ENCODE peak calls at places on chromosomes 2 and 18, in eight cellular contexts. S, A, F, Y, K, J, U and N are unnamed samples.

GRCh38 chr18:22103664-22104031 is 65.7 kb upstream of the GATA6 start:
- DNase-seq in S (no peak), A (no peak), F (no peak), Y (no peak), K (no peak), J (no peak), U (no peak), N (no peak)

GRCh38 chr2:237791977-237792727 is 6.4 kb upstream of the RBM44 start:
- DNase-seq in S (no peak), A (no peak), F (no peak), Y (peak), K (no peak), J (no peak), U (no peak), N (no peak)

GRCh38 chr18:8423051-8423558 is 186.1 kb upstream of the RAB12 start:
- DNase-seq in S (peak), A (no peak), F (peak), Y (no peak), K (no peak), J (no peak), U (peak), N (no peak)

GRCh38 chr2:64165696-64166095 is 21.5 kb upstream of the PELI1 start:
- DNase-seq in S (peak), A (no peak), F (peak), Y (no peak), K (no peak), J (no peak), U (no peak), N (no peak)

GRCh38 chr2:32377928-32378327 is 21.1 kb downstream of the BIRC6 start:
- DNase-seq in S (no peak), A (no peak), F (no peak), Y (no peak), K (no peak), J (no peak), U (no peak), N (no peak)

GRCh38 chr2:44358498-44358897 is 2.8 kb downstream of the PREPL start:
- DNase-seq in S (peak), A (peak), F (peak), Y (no peak), K (no peak), J (peak), U (peak), N (no peak)

GRCh38 chr2:240622631-240623235 is 2.5 kb upstream of the GPR35 start:
- DNase-seq in S (no peak), A (peak), F (peak), Y (peak), K (no peak), J (peak), U (peak), N (peak)

GRCh38 chr18:70288851-70289328 is at the start of gene SOCS6:
- DNase-seq in S (peak), A (peak), F (peak), Y (peak), K (peak), J (peak), U (peak), N (peak)

GRCh38 chr2:68889500-68889899 is 18.3 kb upstream of the BMP10 start:
- DNase-seq in S (peak), A (no peak), F (peak), Y (peak), K (no peak), J (no peak), U (no peak), N (no peak)

GRCh38 chr2:74091391-74091790 is 56.3 kb downstream of the BOLA3 start:
- DNase-seq in S (no peak), A (no peak), F (no peak), Y (no peak), K (no peak), J (no peak), U (peak), N (no peak)

GRCh38 chr2:238646803-238647202 is 201.1 kb upstream of the TWIST2 start:
- DNase-seq in S (no peak), A (no peak), F (no peak), Y (no peak), K (no peak), J (no peak), U (no peak), N (no peak)

GRCh38 chr2:6773007-6773693 is 92.6 kb downstream of the CMPK2 start:
- DNase-seq in S (peak), A (peak), F (peak), Y (peak), K (peak), J (peak), U (peak), N (peak)

GRCh38 chr2:101766871-101767739 is 69.6 kb downstream of the MAP4K4 start:
- DNase-seq in S (peak), A (no peak), F (peak), Y (peak), K (no peak), J (no peak), U (peak), N (no peak)

GRCh38 chr2:239892480-239893235 is 132.5 kb downstream of the NDUFA10 start:
- DNase-seq in S (no peak), A (no peak), F (no peak), Y (no peak), K (peak), J (no peak), U (no peak), N (no peak)

GRCh38 chr2:224359569-224359968 is 42.3 kb downstream of the FAM124B start:
- DNase-seq in S (no peak), A (no peak), F (no peak), Y (peak), K (no peak), J (no peak), U (no peak), N (peak)

GRCh38 chr2:176158855-176159677 is 2.0 kb downstream of the HOXD3 start:
- DNase-seq in S (no peak), A (peak), F (no peak), Y (peak), K (no peak), J (no peak), U (peak), N (peak)

GRCh38 chr2:15315411-15315810 is 245.7 kb downstream of the NBAS start:
- DNase-seq in S (no peak), A (no peak), F (no peak), Y (no peak), K (no peak), J (no peak), U (peak), N (no peak)

GRCh38 chr2:67516358-67516757 is 119.2 kb downstream of the ETAA1 start:
- DNase-seq in S (no peak), A (peak), F (no peak), Y (no peak), K (no peak), J (no peak), U (no peak), N (no peak)

GRCh38 chr2:135169900-135170753 is 118.0 kb downstream of the RAB3GAP1 start:
- DNase-seq in S (no peak), A (no peak), F (no peak), Y (no peak), K (no peak), J (no peak), U (no peak), N (no peak)

GRCh38 chr2:31831585-31831984 is 179.2 kb downstream of the MEMO1 start:
- DNase-seq in S (peak), A (no peak), F (no peak), Y (no peak), K (no peak), J (no peak), U (peak), N (no peak)

GRCh38 chr2:42753188-42753813 is 10.6 kb downstream of the OXER1 start:
- DNase-seq in S (no peak), A (no peak), F (no peak), Y (no peak), K (no peak), J (no peak), U (peak), N (no peak)

GRCh38 chr18:34807106-34807796 is 97.2 kb downstream of the DTNA start:
- DNase-seq in S (no peak), A (no peak), F (no peak), Y (no peak), K (no peak), J (no peak), U (no peak), N (no peak)

GRCh38 chr2:161010503-161010902 is 149.7 kb upstream of the TANK start:
- DNase-seq in S (no peak), A (no peak), F (no peak), Y (no peak), K (no peak), J (no peak), U (no peak), N (no peak)

GRCh38 chr2:9407363-9407811 is 15.9 kb downstream of the ITGB1BP1 start:
- DNase-seq in S (no peak), A (no peak), F (no peak), Y (no peak), K (no peak), J (no peak), U (no peak), N (peak)

GRCh38 chr2:33275689-33276444 is 200.6 kb upstream of the RASGRP3 start:
- DNase-seq in S (peak), A (no peak), F (peak), Y (peak), K (peak), J (peak), U (peak), N (no peak)

GRCh38 chr2:224357098-224357901 is 44.6 kb downstream of the FAM124B start:
- DNase-seq in S (peak), A (peak), F (peak), Y (peak), K (peak), J (peak), U (no peak), N (peak)

GRCh38 chr2:127770973-127771735 is 39.8 kb downstream of the WDR33 start:
- DNase-seq in S (peak), A (no peak), F (peak), Y (no peak), K (no peak), J (no peak), U (peak), N (no peak)

GRCh38 chr18:3869848-3870247 is 419.9 kb downstream of the TGIF1 start:
- DNase-seq in S (peak), A (no peak), F (peak), Y (peak), K (no peak), J (no peak), U (no peak), N (no peak)

GRCh38 chr2:181458881-181459280 is 1.7 kb downstream of the ITGA4 start:
- DNase-seq in S (no peak), A (no peak), F (no peak), Y (no peak), K (no peak), J (no peak), U (peak), N (no peak)

GRCh38 chr18:55780591-55781071 is 192.6 kb upstream of the TCF4 start:
- DNase-seq in S (peak), A (no peak), F (peak), Y (no peak), K (no peak), J (no peak), U (peak), N (no peak)

GRCh38 chr2:226475650-226476049 is 324.0 kb downstream of the IRS1 start:
- DNase-seq in S (peak), A (no peak), F (peak), Y (peak), K (no peak), J (no peak), U (peak), N (no peak)

GRCh38 chr2:109256921-109257320 is 127.9 kb downstream of the SH3RF3 start:
- DNase-seq in S (peak), A (peak), F (peak), Y (no peak), K (no peak), J (no peak), U (no peak), N (no peak)

GRCh38 chr2:71666094-71666474 is 212.7 kb downstream of the DYSF start:
- DNase-seq in S (no peak), A (no peak), F (no peak), Y (no peak), K (no peak), J (no peak), U (peak), N (no peak)

GRCh38 chr2:48624696-48625095 is 7.0 kb downstream of the GTF2A1L start:
- DNase-seq in S (no peak), A (no peak), F (no peak), Y (no peak), K (no peak), J (no peak), U (no peak), N (no peak)

GRCh38 chr2:10835052-10835970 is 22.7 kb upstream of the PDIA6 start:
- DNase-seq in S (no peak), A (peak), F (no peak), Y (peak), K (peak), J (peak), U (peak), N (peak)

DNA sequence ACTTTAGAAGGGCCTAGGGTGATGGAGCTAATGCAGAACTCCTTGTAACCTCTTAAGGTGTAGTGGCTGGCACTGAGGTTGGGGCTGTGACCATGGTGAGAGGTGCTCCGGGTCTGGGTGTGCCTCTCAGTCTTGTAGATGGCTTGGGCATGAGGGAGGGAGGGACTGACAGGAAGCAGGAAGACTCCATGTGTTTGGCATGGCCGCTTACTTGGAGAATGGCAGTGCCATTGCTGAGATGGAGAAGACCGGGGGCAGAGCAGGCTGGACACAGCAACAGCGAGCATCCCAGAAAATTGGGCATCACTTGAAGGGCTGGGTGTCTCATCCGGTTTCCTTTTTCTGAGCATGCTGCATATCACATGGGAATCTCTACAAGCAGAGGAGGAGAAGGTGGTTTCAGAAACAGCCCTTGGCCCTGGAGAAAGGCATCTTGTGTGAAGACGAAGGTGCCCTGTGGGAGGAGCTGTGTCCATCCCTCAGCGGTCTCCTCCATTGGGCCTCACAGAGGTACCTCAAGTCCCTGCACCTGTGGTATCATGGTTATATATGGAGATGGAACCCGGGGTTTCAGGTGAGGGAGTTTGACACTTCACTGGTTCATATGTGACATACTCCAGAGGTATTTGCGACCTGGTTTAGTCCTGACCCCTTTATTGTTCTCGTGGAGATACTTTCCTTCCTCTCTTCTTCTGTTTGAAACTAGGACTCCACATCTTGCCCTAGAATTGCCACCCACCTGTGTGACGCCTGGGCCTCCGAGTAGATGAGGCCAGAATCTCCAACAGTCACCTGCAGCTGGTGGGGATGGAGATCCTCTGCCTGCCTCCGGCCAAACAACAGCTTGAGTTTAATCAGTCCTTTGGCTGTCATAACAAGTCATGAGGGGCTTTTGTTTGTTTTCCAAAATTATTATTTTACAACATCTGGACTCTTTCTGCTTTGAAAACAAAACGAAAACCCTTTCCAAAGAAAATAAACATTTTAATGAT is 45.6 kb downstream of the INPP4A start:
- DNase-seq in S (no peak), A (no peak), F (no peak), Y (no peak), K (no peak), J (no peak), U (no peak), N (no peak)
- H3K27ac ChIP-seq in S (no peak), A (peak), F (no peak), Y (no peak), K (no peak), J (no peak), U (no peak), N (no peak)

GRCh38 chr2:19866741-19867140 is 35.0 kb downstream of the TTC32 start:
- DNase-seq in S (no peak), A (no peak), F (no peak), Y (no peak), K (no peak), J (no peak), U (no peak), N (no peak)

GRCh38 chr2:19870792-19871191 is 31.0 kb downstream of the TTC32 start:
- DNase-seq in S (no peak), A (no peak), F (no peak), Y (no peak), K (no peak), J (no peak), U (no peak), N (no peak)

GRCh38 chr2:19865151-19865550 is 36.6 kb downstream of the TTC32 start:
- DNase-seq in S (no peak), A (no peak), F (no peak), Y (no peak), K (no peak), J (no peak), U (no peak), N (no peak)

GRCh38 chr2:19868705-19869550 is 32.9 kb downstream of the TTC32 start:
- DNase-seq in S (no peak), A (peak), F (peak), Y (peak), K (peak), J (peak), U (no peak), N (no peak)

DNA sequence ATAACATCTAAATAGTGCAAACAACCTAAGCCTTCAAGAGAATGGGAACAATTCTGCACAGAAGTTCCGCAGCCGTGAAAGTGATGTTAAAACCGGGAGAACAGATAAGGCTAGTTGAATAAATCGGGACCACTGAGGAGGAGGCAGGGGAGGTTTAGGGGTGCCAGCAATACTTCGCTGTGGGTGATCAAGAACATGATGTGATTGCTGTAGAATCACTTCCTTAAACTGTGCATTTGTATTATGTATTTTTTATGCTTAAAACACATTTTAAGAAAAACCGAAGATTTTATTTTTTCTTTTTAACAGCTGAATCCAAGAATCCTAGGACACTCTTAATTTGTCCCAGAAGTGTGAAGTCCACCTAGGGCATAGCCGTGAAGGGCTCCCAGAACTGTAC is 33.6 kb downstream of the TTC32 start:
- DNase-seq in S (no peak), A (no peak), F (no peak), Y (no peak), K (no peak), J (no peak), U (no peak), N (no peak)
- H3K4me3 ChIP-seq in S (peak), A (peak), F (peak), Y (peak), K (peak), J (no peak), U (peak), N (no peak)

GRCh38 chr2:165420231-165420630 is 49.3 kb upstream of the CSRNP3 start:
- DNase-seq in S (no peak), A (no peak), F (no peak), Y (no peak), K (no peak), J (no peak), U (no peak), N (no peak)

GRCh38 chr2:165414187-165414586 is 55.3 kb upstream of the CSRNP3 start:
- DNase-seq in S (no peak), A (no peak), F (no peak), Y (no peak), K (no peak), J (no peak), U (no peak), N (no peak)

DNA sequence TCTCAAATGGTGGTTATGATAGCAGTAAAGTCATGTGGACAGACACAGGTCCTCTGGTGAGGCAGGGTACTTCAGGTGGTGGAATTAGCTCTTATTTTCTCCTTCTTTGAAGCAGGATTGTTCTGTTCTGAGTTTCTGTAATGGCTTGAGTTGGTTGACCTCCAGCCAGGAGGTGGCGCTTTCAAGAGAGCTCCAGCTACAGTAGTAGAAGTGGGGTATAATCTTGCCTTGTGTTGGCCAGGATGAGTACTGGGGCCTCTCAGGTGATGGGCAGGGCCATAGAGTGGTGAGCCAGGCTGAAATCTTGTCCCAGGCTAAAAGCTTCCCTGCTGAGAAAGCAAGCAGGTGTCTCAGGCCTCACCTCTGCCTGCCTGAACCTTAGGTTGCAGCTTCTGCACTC is 52.5 kb upstream of the CSRNP3 start:
- DNase-seq in S (no peak), A (no peak), F (no peak), Y (no peak), K (no peak), J (no peak), U (no peak), N (no peak)
- TF ChIP-seq CTCF in S (no peak), A (no peak), F (no peak), Y (no peak), K (no peak), J (no peak), U (no peak), N (no peak)

DNA sequence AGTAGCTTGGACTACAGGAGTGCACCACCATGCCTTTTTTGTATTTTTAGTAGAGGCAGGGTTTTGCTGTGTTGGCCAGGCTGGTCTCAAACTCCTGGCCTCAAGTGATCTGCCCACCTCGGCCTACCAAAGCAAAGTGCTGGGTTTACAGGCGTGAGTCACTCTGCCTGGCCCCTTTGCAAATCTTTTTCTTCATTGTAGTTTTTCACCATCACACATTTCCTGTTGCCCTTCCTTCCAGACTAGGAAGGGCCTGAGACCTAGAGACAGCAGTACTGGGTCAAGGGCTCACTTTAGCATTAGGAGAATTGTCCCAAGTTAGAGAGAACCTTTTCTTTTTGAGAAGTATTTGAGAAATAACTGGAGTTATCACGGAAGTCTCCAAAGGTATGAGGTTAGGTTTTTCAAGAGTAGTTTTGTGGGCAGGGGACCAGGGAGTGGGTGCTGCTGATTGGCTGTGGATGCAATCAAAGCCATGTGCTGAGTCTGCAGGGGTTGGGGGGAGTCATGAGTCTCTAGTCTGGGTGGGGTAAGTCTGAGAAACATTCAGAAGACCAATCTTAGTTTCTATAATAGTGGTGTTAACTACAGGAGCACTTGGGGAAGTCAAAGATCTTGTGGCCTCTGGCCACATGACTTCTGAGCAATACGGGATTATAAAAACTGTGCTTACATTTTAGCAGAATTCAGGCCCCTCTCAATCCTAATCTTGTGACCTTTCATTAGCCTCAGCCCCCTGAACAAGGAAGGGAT is 23.7 kb downstream of the B3GNT2 start:
- DNase-seq in S (no peak), A (no peak), F (no peak), Y (no peak), K (no peak), J (no peak), U (no peak), N (no peak)
- H3K27ac ChIP-seq in S (no peak), A (peak), F (no peak), Y (no peak), K (peak), J (peak), U (peak), N (no peak)